ENCODE peak calls at places on chromosomes 2 and 18, in five cellular contexts. Z, H, V, C and D are unnamed samples.

GRCh38 chr2:66675596-66675995 is 240.7 kb downstream of the MEIS1 start:
- DNase-seq in Z (no peak), H (no peak), V (no peak), C (no peak), D (no peak)

GRCh38 chr2:178732913-178733312 is 74.3 kb downstream of the TTN start:
- DNase-seq in Z (no peak), H (no peak), V (no peak), C (no peak), D (no peak)

GRCh38 chr2:14944562-14945346 is 312.2 kb downstream of the LRATD1 start:
- DNase-seq in Z (no peak), H (no peak), V (no peak), C (no peak), D (peak; percentile 19)

GRCh38 chr2:31231571-31232287 is 2.2 kb upstream of the EHD3 start:
- DNase-seq in Z (no peak), H (no peak), V (no peak), C (no peak), D (no peak)

GRCh38 chr2:17962874-17963273 is 84.4 kb downstream of the KCNS3 start:
- DNase-seq in Z (no peak), H (no peak), V (no peak), C (no peak), D (no peak)

GRCh38 chr2:128639693-128640092 is 321.0 kb upstream of the HS6ST1 start:
- DNase-seq in Z (no peak), H (no peak), V (peak; percentile 10), C (no peak), D (no peak)

GRCh38 chr2:121608367-121608766 is 40.9 kb downstream of the CLASP1 start:
- DNase-seq in Z (no peak), H (no peak), V (no peak), C (no peak), D (no peak)

GRCh38 chr2:160492401-160493226 is 993 bp downstream of the RBMS1 start:
- DNase-seq in Z (peak; percentile 75), H (peak; percentile 73), V (peak; percentile 58), C (peak; percentile 16), D (no peak)

GRCh38 chr18:55768255-55768654 is 180.3 kb upstream of the TCF4 start:
- DNase-seq in Z (no peak), H (no peak), V (no peak), C (no peak), D (no peak)

GRCh38 chr18:9689253-9689652 is 18.8 kb upstream of the RAB31 start:
- DNase-seq in Z (no peak), H (no peak), V (no peak), C (no peak), D (no peak)

GRCh38 chr2:239818531-239819011 is 206.6 kb downstream of the NDUFA10 start:
- DNase-seq in Z (no peak), H (no peak), V (peak; percentile 13), C (no peak), D (no peak)

GRCh38 chr2:1749489-1749748 is 5.1 kb upstream of the PXDN start:
- DNase-seq in Z (no peak), H (no peak), V (peak; percentile 4), C (no peak), D (no peak)

GRCh38 chr2:68287580-68288441 is 31.9 kb downstream of the CNRIP1 start:
- DNase-seq in Z (peak; percentile 40), H (peak; percentile 57), V (no peak), C (peak; percentile 40), D (peak; percentile 84)

GRCh38 chr2:123894167-123894566 is 130.9 kb upstream of the CNTNAP5 start:
- DNase-seq in Z (no peak), H (no peak), V (no peak), C (no peak), D (no peak)

GRCh38 chr2:137968477-137969417 is 4.5 kb downstream of the HNMT start:
- DNase-seq in Z (no peak), H (no peak), V (no peak), C (no peak), D (no peak)

GRCh38 chr2:144708641-144709040 is 188.7 kb upstream of the ZEB2 start:
- DNase-seq in Z (no peak), H (no peak), V (no peak), C (no peak), D (no peak)

GRCh38 chr18:41532344-41533086 is 422.5 kb upstream of the PIK3C3 start:
- DNase-seq in Z (no peak), H (no peak), V (no peak), C (no peak), D (no peak)

GRCh38 chr2:210360412-210360811 is 45.4 kb upstream of the MYL1 start:
- DNase-seq in Z (no peak), H (no peak), V (no peak), C (no peak), D (no peak)

GRCh38 chr2:70456594-70457495 is 96.8 kb downstream of the TGFA start:
- DNase-seq in Z (no peak), H (no peak), V (no peak), C (no peak), D (no peak)

GRCh38 chr2:151823651-151824050 is 4.6 kb downstream of the ARL5A start:
- DNase-seq in Z (no peak), H (no peak), V (no peak), C (no peak), D (no peak)

GRCh38 chr2:60316381-60317028 is 236.9 kb downstream of the BCL11A start:
- DNase-seq in Z (no peak), H (no peak), V (no peak), C (no peak), D (no peak)

GRCh38 chr2:238523158-238524110 is 96.7 kb downstream of the ASB1 start:
- DNase-seq in Z (peak; percentile 73), H (peak; percentile 58), V (no peak), C (no peak), D (no peak)

GRCh38 chr2:145593991-145594702 is 1074.2 kb upstream of the ZEB2 start:
- DNase-seq in Z (no peak), H (no peak), V (no peak), C (peak; percentile 24), D (no peak)

GRCh38 chr2:192298664-192299063 is 103.9 kb upstream of the TMEFF2 start:
- DNase-seq in Z (no peak), H (no peak), V (no peak), C (no peak), D (no peak)

DNA sequence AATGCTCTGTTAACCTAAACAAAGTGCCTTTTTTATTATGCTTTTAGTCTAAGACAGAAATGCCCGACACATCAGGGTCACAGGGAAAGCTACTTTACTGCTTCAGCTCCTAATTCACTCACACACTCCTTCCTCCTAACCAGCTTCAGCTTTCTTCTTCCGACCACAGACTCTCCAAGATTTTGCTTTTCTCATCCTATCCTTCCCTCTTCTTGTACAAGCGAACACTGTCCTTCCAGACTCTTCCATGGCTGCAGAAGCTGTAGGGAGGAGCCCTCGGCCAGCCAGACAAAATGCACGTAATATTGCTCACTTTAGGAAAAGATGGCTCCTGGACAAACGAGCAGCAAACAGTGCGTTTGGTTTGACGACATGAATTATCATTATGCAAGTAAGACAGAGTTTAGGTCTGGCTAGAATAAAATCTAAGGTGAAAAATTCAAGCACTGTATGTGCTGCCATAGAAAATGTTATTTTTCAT is 47.5 kb upstream of the HNRNPA3 start:
- DNase-seq in Z (peak; percentile 36), H (no peak), V (no peak), C (no peak), D (peak; percentile 40)
- TF ChIP-seq POLR2A in Z (no peak), H (no peak), V (no peak), C (no peak), D (no peak)

DNA sequence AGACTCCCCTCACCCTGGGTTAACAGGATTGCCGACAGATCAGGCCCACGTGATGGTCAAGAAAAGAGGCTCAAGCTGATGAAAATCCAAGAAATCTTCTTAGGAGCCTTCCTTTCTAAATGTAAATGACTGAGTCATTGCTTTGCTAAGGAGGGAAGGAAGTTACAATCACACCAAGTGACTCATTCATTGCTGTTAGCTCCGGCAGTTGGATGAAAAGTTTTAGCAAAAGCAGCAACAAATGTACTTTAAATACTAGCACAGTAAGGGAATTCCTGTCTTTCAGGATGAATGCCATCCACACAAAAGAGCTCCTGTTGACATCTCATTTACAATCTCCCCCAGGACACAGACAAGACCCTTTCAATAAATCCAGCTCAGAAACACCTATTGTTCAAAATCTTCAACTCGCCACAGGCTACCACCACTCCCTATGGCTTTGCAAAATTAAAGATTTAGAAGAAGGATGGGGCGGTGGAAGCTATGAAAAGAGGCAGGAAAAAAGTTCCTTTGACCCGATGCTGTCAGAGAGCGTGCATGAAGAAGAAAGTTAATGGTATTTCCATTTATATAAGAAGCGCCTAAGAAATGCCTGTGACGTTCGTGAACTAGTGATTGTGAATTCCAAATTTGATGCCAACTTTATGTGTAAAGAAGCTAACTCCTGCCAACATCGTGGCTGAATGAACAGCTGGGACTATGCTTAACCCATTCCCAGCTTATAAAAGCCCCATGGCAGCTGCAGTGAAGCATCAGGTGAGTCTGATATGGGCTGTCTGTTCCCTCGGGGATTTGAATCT is 153.7 kb downstream of the TGIF1 start:
- DNase-seq in Z (no peak), H (peak; percentile 53), V (peak; percentile 55), C (peak; percentile 41), D (peak; percentile 90)
- TF ChIP-seq POLR2A in Z (peak; percentile 43), H (peak; percentile 41), V (no peak), C (no peak), D (peak; percentile 76)

GRCh38 chr2:200860092-200860795 is 4.2 kb downstream of the CLK1 start:
- DNase-seq in Z (peak; percentile 34), H (no peak), V (no peak), C (no peak), D (no peak)

GRCh38 chr2:200864206-200864976 is at the start of gene CLK1:
- DNase-seq in Z (peak; percentile 97), H (peak; percentile 95), V (peak; percentile 98), C (peak; percentile 77), D (peak; percentile 96)

GRCh38 chr2:200861617-200862016 is 2.8 kb downstream of the CLK1 start:
- DNase-seq in Z (no peak), H (no peak), V (no peak), C (no peak), D (peak; percentile 18)

GRCh38 chr2:200863655-200864205 is 728 bp downstream of the CLK1 start:
- DNase-seq in Z (no peak), H (no peak), V (no peak), C (no peak), D (no peak)

GRCh38 chr2:200862532-200863000 is 1.9 kb downstream of the CLK1 start:
- DNase-seq in Z (no peak), H (peak; percentile 55), V (no peak), C (no peak), D (peak; percentile 86)
- TF ChIP-seq POLR2A in Z (peak; percentile 42), H (peak; percentile 81), V (no peak), C (no peak), D (peak; percentile 66)

DNA sequence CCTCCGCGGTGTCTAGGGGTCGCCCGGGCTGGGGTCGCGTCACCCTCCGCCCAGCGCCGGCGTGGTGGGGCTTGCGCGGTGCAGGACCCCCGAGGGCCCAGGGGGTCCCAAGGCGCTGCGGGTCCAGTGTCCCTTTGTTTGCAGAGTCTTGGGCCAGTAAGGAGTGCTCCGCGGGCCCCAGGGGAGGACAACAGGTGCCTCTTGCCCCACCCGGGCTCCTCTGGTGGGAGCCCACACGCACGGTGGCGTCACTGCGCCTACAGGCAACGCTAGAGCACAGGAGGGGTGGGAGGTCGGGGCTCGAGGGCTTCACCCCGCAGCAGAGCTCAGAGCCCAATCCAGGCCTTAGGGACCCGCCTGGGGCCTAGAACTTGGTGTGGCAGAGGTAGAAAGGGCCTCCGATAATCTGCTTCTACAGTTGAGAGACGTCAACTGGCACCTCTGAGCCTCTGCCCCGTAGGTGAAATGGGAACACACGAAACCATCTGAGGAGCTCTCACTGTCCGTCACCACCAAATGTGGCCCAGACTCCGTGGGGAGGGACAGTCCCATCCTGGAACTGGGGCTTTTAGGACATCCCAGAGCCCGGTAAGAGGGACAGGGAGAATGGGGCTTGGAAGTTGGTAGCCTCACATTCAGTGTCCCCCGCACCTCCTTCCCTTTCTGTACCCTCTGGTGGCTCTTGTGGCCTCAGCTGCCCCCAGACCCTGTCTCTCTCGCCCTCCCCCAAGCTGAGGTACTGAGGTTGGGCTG is 1.4 kb downstream of the ARID5A start:
- DNase-seq in Z (no peak), H (no peak), V (no peak), C (no peak), D (no peak)
- TF ChIP-seq POLR2A in Z (peak; percentile 5), H (no peak), V (no peak), C (no peak), D (no peak)